ENCODE peak calls at places on chromosomes 7 and 10, in nine cellular contexts. One of them, this sample, is unnamed.
A peak's percentile ranks its signal among the peaks of the same experiment; 100 is the strongest.

GRCh38 chr7:41967156-41967555 is 264.3 kb upstream of the INHBA start:
- DNase-seq in cardiac muscle cell: no peak
- DNase-seq in endothelial cell: no peak
- DNase-seq in heart left ventricle: no peak
- DNase-seq in kidney: no peak
- DNase-seq in astrocyte of the spinal cord: no peak
- DNase-seq in BE2C: no peak
- DNase-seq in left lung: no peak
- DNase-seq in WTC11: no peak
- DNase-seq in this sample: peak; percentile 73

GRCh38 chr10:80530251-80530650 is 7.5 kb upstream of the SH2D4B start:
- DNase-seq in WTC11: no peak
- DNase-seq in cardiac muscle cell: no peak
- DNase-seq in BE2C: no peak
- DNase-seq in astrocyte of the spinal cord: no peak
- DNase-seq in left lung: no peak
- DNase-seq in endothelial cell: no peak
- DNase-seq in heart left ventricle: peak; percentile 55
- DNase-seq in kidney: no peak
- DNase-seq in this sample: peak; percentile 72

GRCh38 chr10:69362471-69362954 is 54.2 kb downstream of the TACR2 start:
- DNase-seq in left lung: peak; percentile 63
- DNase-seq in endothelial cell: no peak
- DNase-seq in cardiac muscle cell: no peak
- DNase-seq in WTC11: no peak
- DNase-seq in kidney: no peak
- DNase-seq in heart left ventricle: peak; percentile 86
- DNase-seq in astrocyte of the spinal cord: peak; percentile 71
- DNase-seq in BE2C: peak; percentile 84
- DNase-seq in this sample: peak; percentile 66

GRCh38 chr10:131115321-131115720 is 196.2 kb downstream of the TCERG1L start:
- DNase-seq in heart left ventricle: no peak
- DNase-seq in astrocyte of the spinal cord: no peak
- DNase-seq in BE2C: no peak
- DNase-seq in WTC11: no peak
- DNase-seq in cardiac muscle cell: no peak
- DNase-seq in kidney: no peak
- DNase-seq in left lung: no peak
- DNase-seq in endothelial cell: no peak
- DNase-seq in this sample: no peak

GRCh38 chr7:22726345-22726848 is 603 bp upstream of the IL6 start:
- DNase-seq in BE2C: peak; percentile 19
- DNase-seq in left lung: peak; percentile 61
- DNase-seq in astrocyte of the spinal cord: peak; percentile 92
- DNase-seq in endothelial cell: peak; percentile 53
- DNase-seq in cardiac muscle cell: peak; percentile 58
- DNase-seq in WTC11: peak; percentile 58
- DNase-seq in heart left ventricle: peak; percentile 49
- DNase-seq in kidney: peak; percentile 78
- DNase-seq in this sample: peak; percentile 86

GRCh38 chr7:90836937-90837336 is 240.8 kb downstream of the CDK14 start:
- DNase-seq in BE2C: no peak
- DNase-seq in cardiac muscle cell: no peak
- DNase-seq in WTC11: no peak
- DNase-seq in endothelial cell: no peak
- DNase-seq in left lung: no peak
- DNase-seq in astrocyte of the spinal cord: no peak
- DNase-seq in heart left ventricle: no peak
- DNase-seq in kidney: no peak
- DNase-seq in this sample: no peak

GRCh38 chr7:151968357-151968756 is 12.1 kb downstream of the GALNTL5 start:
- DNase-seq in kidney: no peak
- DNase-seq in endothelial cell: no peak
- DNase-seq in WTC11: no peak
- DNase-seq in BE2C: no peak
- DNase-seq in heart left ventricle: no peak
- DNase-seq in left lung: peak; percentile 42
- DNase-seq in cardiac muscle cell: no peak
- DNase-seq in astrocyte of the spinal cord: no peak
- DNase-seq in this sample: peak; percentile 74

GRCh38 chr7:137421389-137421788 is 77.9 kb upstream of the PTN start:
- DNase-seq in WTC11: no peak
- DNase-seq in left lung: no peak
- DNase-seq in kidney: no peak
- DNase-seq in heart left ventricle: no peak
- DNase-seq in astrocyte of the spinal cord: no peak
- DNase-seq in BE2C: no peak
- DNase-seq in cardiac muscle cell: no peak
- DNase-seq in endothelial cell: no peak
- DNase-seq in this sample: no peak

GRCh38 chr10:89213191-89213808 is 6.2 kb upstream of the CH25H start:
- DNase-seq in BE2C: no peak
- DNase-seq in astrocyte of the spinal cord: peak; percentile 70
- DNase-seq in kidney: no peak
- DNase-seq in heart left ventricle: no peak
- DNase-seq in endothelial cell: no peak
- DNase-seq in WTC11: no peak
- DNase-seq in left lung: no peak
- DNase-seq in cardiac muscle cell: peak; percentile 59
- DNase-seq in this sample: peak; percentile 43

GRCh38 chr10:81576336-81576735 is 298.7 kb upstream of the NRG3 start:
- DNase-seq in heart left ventricle: no peak
- DNase-seq in endothelial cell: no peak
- DNase-seq in WTC11: no peak
- DNase-seq in left lung: no peak
- DNase-seq in cardiac muscle cell: no peak
- DNase-seq in kidney: no peak
- DNase-seq in astrocyte of the spinal cord: no peak
- DNase-seq in BE2C: no peak
- DNase-seq in this sample: peak; percentile 44

GRCh38 chr10:68727146-68727545 is 6.1 kb downstream of the CCAR1 start:
- DNase-seq in kidney: no peak
- DNase-seq in endothelial cell: no peak
- DNase-seq in WTC11: no peak
- DNase-seq in left lung: no peak
- DNase-seq in heart left ventricle: no peak
- DNase-seq in cardiac muscle cell: no peak
- DNase-seq in BE2C: no peak
- DNase-seq in astrocyte of the spinal cord: no peak
- DNase-seq in this sample: no peak

GRCh38 chr7:31761646-31762045 is 74.6 kb downstream of the PPP1R17 start:
- DNase-seq in left lung: no peak
- DNase-seq in cardiac muscle cell: no peak
- DNase-seq in kidney: no peak
- DNase-seq in WTC11: no peak
- DNase-seq in astrocyte of the spinal cord: no peak
- DNase-seq in endothelial cell: no peak
- DNase-seq in heart left ventricle: peak; percentile 32
- DNase-seq in BE2C: no peak
- DNase-seq in this sample: no peak

GRCh38 chr10:47451275-47451997 is 32.5 kb downstream of the ANXA8 start:
- DNase-seq in left lung: no peak
- DNase-seq in heart left ventricle: no peak
- DNase-seq in astrocyte of the spinal cord: no peak
- DNase-seq in BE2C: no peak
- DNase-seq in endothelial cell: no peak
- DNase-seq in cardiac muscle cell: no peak
- DNase-seq in WTC11: no peak
- DNase-seq in kidney: peak; percentile 64
- DNase-seq in this sample: no peak

GRCh38 chr10:36489181-36489927 is 636.0 kb upstream of the ANKRD30A start:
- DNase-seq in BE2C: no peak
- DNase-seq in kidney: no peak
- DNase-seq in heart left ventricle: peak; percentile 44
- DNase-seq in WTC11: no peak
- DNase-seq in left lung: no peak
- DNase-seq in astrocyte of the spinal cord: peak; percentile 84
- DNase-seq in cardiac muscle cell: no peak
- DNase-seq in endothelial cell: no peak
- DNase-seq in this sample: no peak

GRCh38 chr7:82327898-82328297 is 115.7 kb downstream of the CACNA2D1 start:
- DNase-seq in astrocyte of the spinal cord: no peak
- DNase-seq in endothelial cell: no peak
- DNase-seq in BE2C: no peak
- DNase-seq in WTC11: no peak
- DNase-seq in kidney: no peak
- DNase-seq in left lung: no peak
- DNase-seq in cardiac muscle cell: no peak
- DNase-seq in heart left ventricle: no peak
- DNase-seq in this sample: no peak

GRCh38 chr10:113252650-113253560 is 299.9 kb upstream of the HABP2 start:
- DNase-seq in astrocyte of the spinal cord: no peak
- DNase-seq in heart left ventricle: no peak
- DNase-seq in WTC11: no peak
- DNase-seq in cardiac muscle cell: no peak
- DNase-seq in left lung: no peak
- DNase-seq in kidney: no peak
- DNase-seq in endothelial cell: no peak
- DNase-seq in BE2C: no peak
- DNase-seq in this sample: no peak

GRCh38 chr10:15476337-15476736 is 105.2 kb upstream of the FAM171A1 start:
- DNase-seq in heart left ventricle: no peak
- DNase-seq in cardiac muscle cell: no peak
- DNase-seq in astrocyte of the spinal cord: no peak
- DNase-seq in left lung: no peak
- DNase-seq in BE2C: no peak
- DNase-seq in WTC11: no peak
- DNase-seq in endothelial cell: no peak
- DNase-seq in kidney: no peak
- DNase-seq in this sample: no peak

GRCh38 chr7:82605247-82605864 is 161.8 kb upstream of the CACNA2D1 start:
- DNase-seq in heart left ventricle: no peak
- DNase-seq in BE2C: peak; percentile 38
- DNase-seq in endothelial cell: peak; percentile 44
- DNase-seq in kidney: no peak
- DNase-seq in astrocyte of the spinal cord: peak; percentile 58
- DNase-seq in WTC11: no peak
- DNase-seq in cardiac muscle cell: peak; percentile 58
- DNase-seq in left lung: no peak
- DNase-seq in this sample: peak; percentile 48

GRCh38 chr10:124174071-124174566 is 80.7 kb upstream of the CHST15 start:
- DNase-seq in heart left ventricle: no peak
- DNase-seq in endothelial cell: no peak
- DNase-seq in BE2C: no peak
- DNase-seq in WTC11: no peak
- DNase-seq in astrocyte of the spinal cord: no peak
- DNase-seq in left lung: no peak
- DNase-seq in kidney: peak; percentile 59
- DNase-seq in cardiac muscle cell: no peak
- DNase-seq in this sample: no peak

DNA sequence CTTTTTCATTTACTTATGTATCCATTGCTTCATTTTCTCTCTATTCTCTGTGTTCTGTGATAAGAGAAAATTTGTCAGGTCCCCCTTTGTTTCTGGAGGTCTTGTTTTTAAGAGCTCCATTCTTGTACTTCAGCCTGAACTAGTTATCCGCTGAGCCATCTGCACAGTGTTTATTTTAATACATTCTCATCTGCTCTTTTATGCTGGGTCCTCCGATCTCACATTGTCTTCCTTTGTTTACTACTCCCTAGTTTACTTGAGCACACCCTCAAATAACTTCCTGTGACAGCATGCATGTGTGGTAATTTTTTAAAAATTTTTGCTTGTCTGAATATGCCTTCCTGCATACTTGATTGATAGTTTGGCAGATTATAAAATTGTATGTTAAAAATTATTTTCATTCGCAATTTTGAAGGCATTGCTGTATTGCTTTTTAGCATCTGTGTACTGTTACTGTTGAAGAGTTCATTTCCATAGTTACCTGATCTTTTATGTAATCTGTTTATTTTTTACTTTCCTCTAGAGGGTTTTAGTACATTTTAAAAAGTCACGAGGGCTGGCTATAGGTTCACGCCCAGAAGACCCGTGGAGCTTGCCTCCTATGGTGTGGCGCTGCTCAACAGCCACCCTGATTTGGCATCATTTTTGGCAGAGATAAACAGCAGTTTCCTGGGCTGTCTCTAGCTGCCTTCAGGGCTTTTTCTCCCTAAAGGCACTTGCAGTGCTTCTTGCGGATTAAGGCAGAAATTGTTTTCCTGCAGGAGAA is 31.9 kb downstream of the RSBN1L start:
- DNase-seq in left lung: no peak
- DNase-seq in astrocyte of the spinal cord: peak; percentile 38
- DNase-seq in cardiac muscle cell: peak; percentile 2
- DNase-seq in endothelial cell: peak; percentile 16
- DNase-seq in BE2C: peak; percentile 64
- DNase-seq in kidney: no peak
- DNase-seq in WTC11: no peak
- DNase-seq in heart left ventricle: no peak
- DNase-seq in this sample: peak; percentile 61
- TF ChIP-seq CTCF in left lung: no peak
- TF ChIP-seq CTCF in astrocyte of the spinal cord: no peak
- TF ChIP-seq CTCF in cardiac muscle cell: no peak
- TF ChIP-seq CTCF in endothelial cell: no peak
- TF ChIP-seq CTCF in BE2C: no peak
- TF ChIP-seq CTCF in kidney: no peak
- TF ChIP-seq CTCF in WTC11: no peak
- TF ChIP-seq CTCF in heart left ventricle: no peak
- TF ChIP-seq CTCF in this sample: no peak

GRCh38 chr10:73534857-73535256 is 39.0 kb upstream of the PPP3CB start:
- DNase-seq in left lung: no peak
- DNase-seq in astrocyte of the spinal cord: no peak
- DNase-seq in BE2C: no peak
- DNase-seq in kidney: no peak
- DNase-seq in heart left ventricle: no peak
- DNase-seq in endothelial cell: no peak
- DNase-seq in cardiac muscle cell: no peak
- DNase-seq in WTC11: no peak
- DNase-seq in this sample: no peak

GRCh38 chr10:73529089-73529832 is 33.4 kb upstream of the PPP3CB start:
- DNase-seq in left lung: no peak
- DNase-seq in cardiac muscle cell: peak; percentile 87
- DNase-seq in astrocyte of the spinal cord: peak; percentile 78
- DNase-seq in WTC11: peak; percentile 39
- DNase-seq in endothelial cell: peak; percentile 34
- DNase-seq in BE2C: peak; percentile 54
- DNase-seq in heart left ventricle: no peak
- DNase-seq in kidney: no peak
- DNase-seq in this sample: peak; percentile 80
- TF ChIP-seq CTCF in left lung: peak; percentile 81
- TF ChIP-seq CTCF in cardiac muscle cell: peak; percentile 76
- TF ChIP-seq CTCF in astrocyte of the spinal cord: peak; percentile 75
- TF ChIP-seq CTCF in WTC11: peak; percentile 73
- TF ChIP-seq CTCF in endothelial cell: peak; percentile 69
- TF ChIP-seq CTCF in BE2C: peak; percentile 89
- TF ChIP-seq CTCF in heart left ventricle: peak; percentile 90
- TF ChIP-seq CTCF in kidney: peak; percentile 82
- TF ChIP-seq CTCF in this sample: peak; percentile 87

GRCh38 chr7:120256719-120257118 is 16.3 kb upstream of the KCND2 start:
- DNase-seq in endothelial cell: no peak
- DNase-seq in WTC11: no peak
- DNase-seq in heart left ventricle: no peak
- DNase-seq in BE2C: no peak
- DNase-seq in left lung: no peak
- DNase-seq in cardiac muscle cell: no peak
- DNase-seq in kidney: no peak
- DNase-seq in astrocyte of the spinal cord: no peak
- DNase-seq in this sample: no peak
- TF ChIP-seq CTCF in endothelial cell: no peak
- TF ChIP-seq CTCF in WTC11: no peak
- TF ChIP-seq CTCF in heart left ventricle: no peak
- TF ChIP-seq CTCF in BE2C: no peak
- TF ChIP-seq CTCF in left lung: no peak
- TF ChIP-seq CTCF in cardiac muscle cell: no peak
- TF ChIP-seq CTCF in kidney: no peak
- TF ChIP-seq CTCF in astrocyte of the spinal cord: no peak
- TF ChIP-seq CTCF in this sample: no peak

GRCh38 chr10:58653139-58653538 is 140.5 kb downstream of the BICC1 start:
- DNase-seq in heart left ventricle: no peak
- DNase-seq in endothelial cell: no peak
- DNase-seq in astrocyte of the spinal cord: peak; percentile 42
- DNase-seq in WTC11: no peak
- DNase-seq in left lung: no peak
- DNase-seq in cardiac muscle cell: no peak
- DNase-seq in kidney: no peak
- DNase-seq in BE2C: no peak
- DNase-seq in this sample: no peak
- TF ChIP-seq CTCF in heart left ventricle: no peak
- TF ChIP-seq CTCF in endothelial cell: no peak
- TF ChIP-seq CTCF in astrocyte of the spinal cord: no peak
- TF ChIP-seq CTCF in WTC11: no peak
- TF ChIP-seq CTCF in left lung: no peak
- TF ChIP-seq CTCF in cardiac muscle cell: no peak
- TF ChIP-seq CTCF in kidney: no peak
- TF ChIP-seq CTCF in BE2C: no peak
- TF ChIP-seq CTCF in this sample: no peak

This sample was measured in MCF 10A.